ENCODE peak calls at places on chromosome 9, in five cellular contexts. B is A549, Z is K562, F is GM12878, J is HepG2. K is an unnamed sample. For H3K9me3, the result is how much of the 10 kb centered on the place peaks cover.

GRCh38 chr9:95091574-95091970 is 225.9 kb downstream of the FANCC start:
- DNase-seq in B (peak), J (no peak), Z (no peak), F (no peak), K (no peak)

GRCh38 chr9:112489039-112489546 is 2.5 kb downstream of the KIAA1958 start:
- DNase-seq in F (no peak), B (no peak), Z (no peak), J (peak), K (no peak)

GRCh38 chr9:37972346-37972745 is 68.4 kb upstream of the SLC25A51 start:
- DNase-seq in F (no peak), J (no peak), Z (no peak), B (no peak), K (no peak)

GRCh38 chr9:109182940-109183798 is 16.1 kb upstream of the FRRS1L start:
- DNase-seq in Z (peak), J (peak), B (peak), F (no peak), K (no peak)

GRCh38 chr9:35689601-35690446 is at the start of gene TPM2:
- DNase-seq in Z (peak), J (no peak), B (peak), F (no peak), K (peak)

GRCh38 chr9:32875242-32875641 is 91.9 kb downstream of the TMEM215 start:
- DNase-seq in Z (no peak), J (no peak), F (no peak), B (no peak), K (no peak)

GRCh38 chr9:95280745-95281144 is 36.8 kb downstream of the FANCC start:
- DNase-seq in B (no peak), F (no peak), J (no peak), Z (no peak), K (no peak)

GRCh38 chr9:99403371-99403770 is 181.3 kb downstream of the SEC61B start:
- DNase-seq in B (no peak), J (no peak), F (no peak), Z (no peak), K (no peak)

GRCh38 chr9:2800385-2801179 is 43.3 kb downstream of the PUM3 start:
- DNase-seq in Z (no peak), J (peak), B (no peak), F (no peak), K (no peak)

GRCh38 chr9:82583524-82583923 is 479.4 kb downstream of the RASEF start:
- DNase-seq in J (peak), F (no peak), Z (no peak), B (no peak), K (no peak)

GRCh38 chr9:101564252-101564651 is 30.5 kb downstream of the PPP3R2 start:
- DNase-seq in B (no peak), J (no peak), F (no peak), Z (no peak), K (no peak)

GRCh38 chr9:81724242-81724889 is 35.0 kb upstream of the TLE1 start:
- DNase-seq in F (no peak), J (no peak), B (no peak), Z (no peak), K (no peak)

GRCh38 chr9:136625101-136626065 is 37.3 kb upstream of the EGFL7 start:
- DNase-seq in F (no peak), B (peak), Z (no peak), J (peak), K (no peak)

GRCh38 chr9:114925672-114926071 is 4.7 kb downstream of the TNFSF8 start:
- DNase-seq in Z (no peak), F (no peak), B (no peak), J (no peak), K (no peak)

GRCh38 chr9:92808726-92809451 is 44.3 kb upstream of the BICD2 start:
- DNase-seq in Z (peak), F (no peak), B (peak), J (peak), K (peak)

GRCh38 chr9:113581865-113582697 is 118.6 kb downstream of the RGS3 start:
- DNase-seq in Z (no peak), J (no peak), B (no peak), F (peak), K (no peak)

GRCh38 chr9:137305060-137305787 is 3.2 kb upstream of the NRARP start:
- DNase-seq in F (no peak), J (no peak), B (peak), Z (no peak), K (peak)

GRCh38 chr9:14846871-14847311 is 63.3 kb downstream of the FREM1 start:
- DNase-seq in F (no peak), B (peak), J (peak), Z (peak), K (peak)

GRCh38 chr9:37034938-37035471 is 937 bp upstream of the PAX5 start:
- DNase-seq in F (no peak), Z (no peak), B (no peak), J (no peak), K (peak)

GRCh38 chr9:75197521-75197920 is 109.2 kb downstream of the OSTF1 start:
- DNase-seq in F (no peak), B (no peak), J (no peak), Z (no peak), K (no peak)

GRCh38 chr9:120944434-120945125 is 18.0 kb upstream of the TRAF1 start:
- DNase-seq in J (no peak), F (peak), Z (no peak), B (no peak), K (no peak)

GRCh38 chr9:91395106-91395552 is 28.5 kb downstream of the NFIL3 start:
- DNase-seq in B (peak), Z (no peak), F (no peak), J (peak), K (no peak)

GRCh38 chr9:130713286-130713975 is 19.9 kb downstream of the EXOSC2 start:
- DNase-seq in J (no peak), F (no peak), B (no peak), Z (no peak), K (no peak)

GRCh38 chr9:90787771-90788460 is 13.7 kb upstream of the SYK start:
- DNase-seq in B (no peak), J (no peak), Z (no peak), F (no peak), K (no peak)

GRCh38 chr9:7115606-7116005 is 357.8 kb downstream of the KDM4C start:
- DNase-seq in Z (no peak), B (no peak), J (no peak), F (no peak), K (no peak)

GRCh38 chr9:123048748-123049147 is 15.3 kb downstream of the GPR21 start:
- DNase-seq in J (no peak), B (no peak), F (no peak), Z (no peak), K (no peak)

GRCh38 chr9:4305586-4305985 is 5.7 kb upstream of the GLIS3 start:
- DNase-seq in F (no peak), B (no peak), Z (no peak), J (no peak), K (no peak)

GRCh38 chr9:94927762-94928158 is 201.3 kb downstream of the AOPEP start:
- DNase-seq in J (no peak), B (no peak), F (no peak), Z (no peak), K (no peak)

GRCh38 chr9:4986291-4986690 is 1.2 kb downstream of the JAK2 start:
- DNase-seq in F (no peak), B (no peak), J (no peak), Z (no peak), K (no peak)

GRCh38 chr9:32631991-32632390 is 3.5 kb downstream of the TAF1L start:
- DNase-seq in B (no peak), J (peak), Z (no peak), F (no peak), K (no peak)

GRCh38 chr9:14170973-14171596 is 142.9 kb downstream of the NFIB start:
- DNase-seq in B (peak), F (no peak), Z (no peak), J (no peak), K (no peak)

GRCh38 chr9:18489861-18490260 is 15.9 kb downstream of the ADAMTSL1 start:
- DNase-seq in F (no peak), J (no peak), B (no peak), Z (no peak), K (no peak)

GRCh38 chr9:130672933-130673615 is 8.7 kb downstream of the PRDM12 start:
- DNase-seq in F (no peak), B (no peak), Z (no peak), J (no peak), K (no peak)

GRCh38 chr9:81566074-81566698 is 123.2 kb downstream of the TLE1 start:
- DNase-seq in B (no peak), F (no peak), J (no peak), Z (no peak), K (no peak)

GRCh38 chr9:108151161-108151586 is 661.6 kb upstream of the KLF4 start:
- DNase-seq in B (no peak), J (no peak), Z (no peak), F (no peak), K (no peak)

GRCh38 chr9:109031241-109031640 is 17.9 kb upstream of the CTNNAL1 start:
- DNase-seq in Z (no peak), B (no peak), F (no peak), J (no peak), K (no peak)

DNA sequence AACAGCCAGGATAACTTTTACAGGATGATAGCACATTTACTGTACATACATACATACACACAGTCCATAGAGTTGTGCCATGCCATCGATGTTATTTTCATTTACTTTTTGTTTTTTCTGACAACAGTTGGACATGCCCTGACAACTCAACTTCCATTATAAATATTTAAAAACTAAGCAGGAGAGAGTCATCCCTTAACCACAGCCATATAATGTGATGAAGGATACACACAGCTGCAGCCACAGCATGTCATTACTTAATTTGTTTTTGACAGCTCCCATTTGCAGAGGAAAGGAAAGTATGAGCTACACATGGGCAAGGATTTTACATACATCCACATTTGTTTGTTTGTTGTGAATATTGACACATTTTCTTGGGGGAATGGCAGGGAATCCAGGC is 91.4 kb upstream of the TUT7 start:
- DNase-seq in Z (no peak), B (no peak), F (no peak), J (no peak), K (no peak)
- TF ChIP-seq HDAC2 in Z (no peak), B (no peak), F (no peak), J (no peak), K (no peak)

GRCh38 chr9:128881884-128882676 is at the start of the genes KYAT1 and LRRC8A:
- DNase-seq in B (peak), Z (peak), J (peak), F (peak), K (peak)
- TF ChIP-seq EP300 in B (no peak), Z (no peak), J (no peak), F (no peak), K (peak)

GRCh38 chr9:103397868-103398600 is 402.9 kb downstream of the CYLC2 start:
- DNase-seq in Z (peak), B (peak), J (peak), F (no peak), K (peak)
- H3K9me3 ChIP-seq in Z (under half), B (under half), J (under half), F (under half), K (under half)

DNA sequence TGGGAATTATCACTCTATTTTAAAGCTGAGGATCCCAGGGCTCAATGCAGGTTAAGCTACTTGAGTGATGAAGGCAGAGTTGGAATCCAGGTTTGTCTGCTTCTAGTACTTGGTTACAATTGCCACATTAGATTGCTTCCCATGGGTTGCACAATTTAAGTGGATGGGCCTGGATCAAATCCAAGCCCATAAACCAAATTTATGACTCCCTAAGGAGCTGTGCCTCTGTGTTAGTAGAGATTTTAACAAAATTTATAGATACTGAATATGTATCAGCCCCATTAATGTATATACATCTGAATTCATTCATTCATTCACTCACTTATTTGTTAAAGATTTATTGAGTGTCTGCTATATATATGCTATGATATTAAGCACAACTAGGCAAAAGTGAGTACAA is 332.3 kb upstream of the KLF9 start:
- DNase-seq in Z (no peak), J (no peak), F (no peak), B (no peak), K (no peak)
- TF ChIP-seq HDAC2 in Z (no peak), J (no peak), F (no peak), B (no peak), K (no peak)

GRCh38 chr9:69186841-69187611 is 12.9 kb downstream of the TJP2 start:
- DNase-seq in B (no peak), J (no peak), F (no peak), Z (no peak), K (no peak)
- TF ChIP-seq EP300 in B (no peak), J (no peak), F (no peak), Z (peak), K (no peak)

DNA sequence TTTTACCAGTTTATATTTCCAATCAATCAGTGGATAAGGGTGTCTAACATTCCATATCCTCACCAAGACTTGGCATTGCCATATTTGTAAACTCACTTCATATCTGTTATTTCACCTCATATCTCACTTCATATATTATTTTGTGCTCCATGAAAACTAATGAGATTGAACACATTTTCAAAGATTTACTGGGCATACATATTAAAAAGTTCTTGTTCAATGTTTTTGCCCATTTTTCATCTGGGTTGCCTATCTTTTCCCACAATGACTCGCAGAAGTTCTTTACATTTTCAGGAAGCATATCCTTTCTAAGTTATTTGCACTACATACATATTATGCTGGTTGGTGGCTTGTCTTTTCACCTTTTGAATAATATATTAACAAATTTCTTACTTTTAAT is 15.3 kb downstream of the ZNF510 start:
- DNase-seq in B (peak), F (no peak), Z (no peak), J (no peak), K (no peak)
- H3K9me3 ChIP-seq in B (half or more), F (half or more), Z (half or more), J (half or more), K (half or more)

GRCh38 chr9:34139477-34140146 is 13.1 kb upstream of the DCAF12 start:
- DNase-seq in J (peak), F (no peak), B (peak), Z (peak), K (no peak)
- TF ChIP-seq HDAC2 in J (no peak), F (no peak), B (no peak), Z (no peak), K (no peak)

GRCh38 chr9:89635007-89635742 is 30.4 kb downstream of the GADD45G start:
- DNase-seq in F (no peak), J (no peak), Z (no peak), B (no peak), K (no peak)
- TF ChIP-seq EP300 in F (no peak), J (no peak), Z (no peak), B (no peak), K (no peak)

GRCh38 chr9:126363847-126364671 is 37.4 kb downstream of the MVB12B start:
- DNase-seq in F (no peak), B (peak), J (no peak), Z (no peak), K (no peak)

GRCh38 chr9:126357074-126357473 is 30.4 kb downstream of the MVB12B start:
- DNase-seq in F (no peak), B (no peak), Z (no peak), J (no peak), K (no peak)

GRCh38 chr9:126361810-126362238 is 35.2 kb downstream of the MVB12B start:
- DNase-seq in F (no peak), B (no peak), Z (no peak), J (no peak), K (no peak)

GRCh38 chr9:126363250-126363649 is 36.6 kb downstream of the MVB12B start:
- DNase-seq in Z (no peak), J (no peak), F (no peak), B (no peak), K (no peak)

DNA sequence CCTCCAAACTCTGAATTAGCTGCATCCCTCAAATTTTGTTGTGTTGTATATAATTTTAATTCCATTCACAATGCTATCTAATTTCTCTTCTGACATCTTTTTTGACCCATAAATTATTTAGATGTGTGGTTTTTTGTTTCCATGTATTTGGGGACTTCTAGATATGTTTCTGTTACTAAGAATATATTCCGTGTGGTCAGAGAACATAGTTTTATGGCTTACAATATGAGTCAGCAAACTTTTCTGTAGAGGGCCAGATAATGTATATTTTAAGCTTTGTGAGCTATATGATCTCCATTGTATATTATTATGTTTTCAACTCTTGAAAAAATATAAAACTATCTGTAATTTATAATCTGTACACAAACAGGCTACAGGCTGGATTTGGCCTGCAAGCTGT is 33.4 kb downstream of the MVB12B start:
- DNase-seq in B (no peak), Z (no peak), F (no peak), J (no peak), K (no peak)
- H3K9me3 ChIP-seq in B (under half), Z (under half), F (under half), J (under half), K (under half)

GRCh38 chr9:79812507-79813261 is 240.9 kb downstream of the TLE4 start:
- DNase-seq in F (peak), J (no peak), B (no peak), Z (no peak), K (no peak)
- TF ChIP-seq HDAC2 in F (no peak), J (no peak), B (no peak), Z (no peak), K (no peak)

K was measured in H1.